ENCODE peak calls at places on chromosomes 2 and 18, in six cellular contexts. P, B, O, Y, T and I are unnamed samples.

GRCh38 chr18:45201489-45201888 is 413.8 kb upstream of the SLC14A2 start:
- DNase-seq in P (no peak), B (no peak), O (no peak), Y (no peak), T (no peak), I (no peak)

GRCh38 chr18:75023473-75023872 is 185.5 kb downstream of the PTGR3 start:
- DNase-seq in P (no peak), B (no peak), O (no peak), Y (no peak), T (no peak), I (no peak)

GRCh38 chr2:95061119-95061512 is 35.6 kb downstream of the MAL start:
- DNase-seq in P (no peak), B (no peak), O (no peak), Y (no peak), T (no peak), I (no peak)

GRCh38 chr2:100235098-100235497 is 87.2 kb downstream of the LONRF2 start:
- DNase-seq in P (no peak), B (no peak), O (no peak), Y (no peak), T (peak; percentile 5), I (no peak)

GRCh38 chr2:78541088-78541450 is 484.4 kb upstream of the REG3G start:
- DNase-seq in P (no peak), B (no peak), O (no peak), Y (no peak), T (no peak), I (no peak)

GRCh38 chr2:157427003-157427921 is 16.6 kb downstream of the CYTIP start:
- DNase-seq in P (no peak), B (no peak), O (no peak), Y (no peak), T (no peak), I (no peak)

GRCh38 chr2:505931-506330 is 171.3 kb downstream of the TMEM18 start:
- DNase-seq in P (peak; percentile 68), B (no peak), O (no peak), Y (no peak), T (no peak), I (no peak)

GRCh38 chr2:159738509-159739390 is 26.4 kb downstream of the MARCHF7 start:
- DNase-seq in P (no peak), B (no peak), O (no peak), Y (no peak), T (no peak), I (no peak)

GRCh38 chr18:3985664-3986063 is 469.4 kb downstream of the DLGAP1 start:
- DNase-seq in P (no peak), B (no peak), O (no peak), Y (no peak), T (no peak), I (no peak)

GRCh38 chr2:38237311-38237710 is 139.8 kb downstream of the ATL2 start:
- DNase-seq in P (no peak), B (no peak), O (no peak), Y (no peak), T (no peak), I (no peak)

GRCh38 chr2:55063226-55063625 is 13.0 kb upstream of the RTN4 start:
- DNase-seq in P (no peak), B (no peak), O (no peak), Y (no peak), T (no peak), I (no peak)

GRCh38 chr2:120436885-120437603 is 91.1 kb downstream of the INHBB start:
- DNase-seq in P (peak; percentile 73), B (peak; percentile 79), O (no peak), Y (peak; percentile 69), T (no peak), I (no peak)

GRCh38 chr2:71599646-71600236 is 146.4 kb downstream of the DYSF start:
- DNase-seq in P (no peak), B (no peak), O (no peak), Y (no peak), T (no peak), I (no peak)

GRCh38 chr2:232970051-232970450 is 43.0 kb downstream of the NGEF start:
- DNase-seq in P (no peak), B (no peak), O (no peak), Y (no peak), T (no peak), I (no peak)

GRCh38 chr2:212914392-212914791 is 237.0 kb downstream of the IKZF2 start:
- DNase-seq in P (no peak), B (no peak), O (no peak), Y (no peak), T (no peak), I (no peak)

GRCh38 chr18:25650201-25650941 is 298.4 kb upstream of the ZNF521 start:
- DNase-seq in P (peak; percentile 16), B (no peak), O (peak; percentile 43), Y (no peak), T (no peak), I (no peak)

GRCh38 chr2:189234991-189235390 is 55.4 kb upstream of the COL5A2 start:
- DNase-seq in P (no peak), B (no peak), O (no peak), Y (no peak), T (no peak), I (no peak)

GRCh38 chr18:6629635-6630140 is 99.8 kb upstream of the ARHGAP28 start:
- DNase-seq in P (no peak), B (no peak), O (no peak), Y (no peak), T (no peak), I (no peak)

GRCh38 chr18:48160622-48161021 is 230.2 kb upstream of the SMAD2 start:
- DNase-seq in P (no peak), B (no peak), O (no peak), Y (no peak), T (no peak), I (no peak)

GRCh38 chr2:120510751-120511395 is 164.9 kb downstream of the INHBB start:
- DNase-seq in P (no peak), B (no peak), O (no peak), Y (no peak), T (no peak), I (no peak)

GRCh38 chr2:177268901-177269300 is 4.4 kb upstream of the NFE2L2 start:
- DNase-seq in P (no peak), B (no peak), O (no peak), Y (no peak), T (no peak), I (no peak)

GRCh38 chr2:11082880-11083279 is 72.4 kb upstream of the SLC66A3 start:
- DNase-seq in P (no peak), B (no peak), O (no peak), Y (no peak), T (no peak), I (no peak)

GRCh38 chr2:43218550-43219382 is 7.6 kb downstream of the ZFP36L2 start:
- DNase-seq in P (no peak), B (no peak), O (no peak), Y (peak; percentile 20), T (peak; percentile 90), I (no peak)

GRCh38 chr2:191933307-191934105 is 86.6 kb upstream of the CAVIN2 start:
- DNase-seq in P (no peak), B (no peak), O (no peak), Y (no peak), T (no peak), I (no peak)

GRCh38 chr2:65529419-65529818 is 97.0 kb upstream of the SPRED2 start:
- DNase-seq in P (no peak), B (no peak), O (no peak), Y (no peak), T (no peak), I (no peak)

GRCh38 chr18:48636436-48636835 is 97.6 kb downstream of the CTIF start:
- DNase-seq in P (no peak), B (no peak), O (no peak), Y (no peak), T (no peak), I (no peak)

GRCh38 chr18:32661486-32662299 is 111.1 kb downstream of the KLHL14 start:
- DNase-seq in P (no peak), B (no peak), O (no peak), Y (no peak), T (no peak), I (no peak)

GRCh38 chr2:130376433-130377293 is 20.8 kb downstream of the PTPN18 start:
- DNase-seq in P (no peak), B (no peak), O (no peak), Y (no peak), T (no peak), I (no peak)

GRCh38 chr18:46427216-46427995 is 229.6 kb downstream of the LOXHD1 start:
- DNase-seq in P (no peak), B (no peak), O (no peak), Y (no peak), T (no peak), I (no peak)